ENCODE peak calls at places on chromosomes 6 and 20, in seven cellular contexts. F, H, O, R, Y, Q and K are unnamed samples.

GRCh38 chr6:1201547-1202200 is 110.2 kb upstream of the FOXQ1 start:
- DNase-seq in O (no peak), Q (no peak), F (no peak), Y (no peak), R (no peak), H (no peak), K (no peak)

GRCh38 chr6:124964084-124964763 is 2.0 kb downstream of the RNF217 start:
- DNase-seq in R (no peak), F (no peak), O (peak), H (peak), Q (peak), Y (peak), K (no peak)

GRCh38 chr6:7932625-7933024 is 22.0 kb upstream of the TXNDC5 start:
- DNase-seq in Q (no peak), H (no peak), O (no peak), Y (no peak), F (no peak), R (no peak), K (no peak)

GRCh38 chr20:57719951-57720350 is 10.1 kb upstream of the PMEPA1 start:
- DNase-seq in R (no peak), Y (no peak), H (no peak), O (no peak), F (no peak), Q (no peak), K (no peak)

GRCh38 chr6:168734523-168734922 is 293.5 kb downstream of the SMOC2 start:
- DNase-seq in H (no peak), F (no peak), Q (no peak), O (no peak), Y (no peak), R (no peak), K (no peak)

GRCh38 chr6:9647043-9647520 is 767.8 kb downstream of the TFAP2A start:
- DNase-seq in F (no peak), H (no peak), Y (no peak), O (peak), Q (no peak), R (no peak), K (no peak)

GRCh38 chr6:141580988-141581387 is 551.7 kb upstream of the GJE1 start:
- DNase-seq in F (peak), O (peak), Y (no peak), R (no peak), Q (no peak), H (peak), K (no peak)

GRCh38 chr20:51413753-51414323 is 128.7 kb downstream of the NFATC2 start:
- DNase-seq in Q (no peak), Y (no peak), O (no peak), R (no peak), H (no peak), F (no peak), K (no peak)

GRCh38 chr6:11392778-11393507 is 144.6 kb upstream of the TMEM170B start:
- DNase-seq in O (no peak), R (no peak), Q (peak), F (no peak), Y (peak), H (no peak), K (no peak)

DNA sequence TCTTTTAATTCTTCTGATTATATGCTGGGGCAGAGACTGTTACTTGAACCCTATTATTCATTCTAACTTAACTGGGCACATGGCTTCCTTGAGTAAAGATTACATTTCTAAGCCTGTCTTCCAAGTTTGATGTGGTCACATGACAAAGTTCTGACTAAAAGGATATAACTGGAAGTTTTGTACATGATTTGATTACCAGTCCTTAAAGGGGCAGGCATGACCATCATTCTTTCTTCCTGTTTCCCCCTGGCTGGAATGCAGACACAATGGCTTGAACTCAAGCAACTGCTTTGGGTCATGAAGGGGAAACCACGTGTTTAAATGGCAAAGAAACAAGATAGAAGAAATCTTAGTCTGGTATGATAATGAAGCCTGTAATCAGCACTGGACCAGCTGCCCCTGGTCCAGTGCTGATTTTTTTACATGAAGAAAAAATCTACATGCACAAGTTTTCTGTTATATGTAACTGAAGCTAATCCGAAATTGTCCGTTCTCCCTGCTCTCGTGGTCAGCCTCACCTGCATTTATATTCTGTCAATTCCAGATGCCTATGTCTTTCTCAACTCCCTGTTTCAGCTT is 15.6 kb upstream of the SHLD1 start:
- DNase-seq in Y (no peak), O (no peak), F (peak), R (no peak), Q (peak), H (peak), K (no peak)
- H2AFZ ChIP-seq in Y (no peak), O (no peak), F (no peak), R (no peak), Q (no peak), H (no peak), K (no peak)

GRCh38 chr6:26743941-26744699 is 84.6 kb upstream of the ZNF322 start:
- DNase-seq in F (no peak), Q (no peak), O (no peak), H (no peak), R (peak), Y (peak), K (no peak)
- TF ChIP-seq EZH2 in F (no peak), Q (no peak), O (no peak), H (no peak), R (peak), Y (no peak), K (no peak)

GRCh38 chr20:53157443-53158408 is 185.6 kb downstream of the TSHZ2 start:
- DNase-seq in F (peak), Y (peak), O (no peak), R (peak), H (peak), Q (peak), K (peak)
- H2AFZ ChIP-seq in F (no peak), Y (peak), O (no peak), R (no peak), H (no peak), Q (no peak), K (no peak)

GRCh38 chr6:41637179-41638001 is 878 bp upstream of the MDFI start:
- DNase-seq in Q (peak), O (no peak), R (peak), H (no peak), F (peak), Y (no peak), K (no peak)
- TF ChIP-seq EZH2 in Q (peak), O (peak), R (peak), H (peak), F (no peak), Y (no peak), K (no peak)

GRCh38 chr20:33739493-33739892 is 7.7 kb downstream of the ZNF341 start:
- DNase-seq in Q (no peak), F (no peak), Y (no peak), R (no peak), O (no peak), H (no peak), K (no peak)

GRCh38 chr20:33740189-33740588 is 8.4 kb downstream of the ZNF341 start:
- DNase-seq in Q (no peak), H (no peak), Y (no peak), R (no peak), F (no peak), O (no peak), K (no peak)

GRCh38 chr20:33744181-33744580 is 12.4 kb downstream of the ZNF341 start:
- DNase-seq in H (no peak), Y (no peak), R (no peak), O (no peak), F (no peak), Q (no peak), K (no peak)

GRCh38 chr20:33746325-33746998 is 14.7 kb downstream of the ZNF341 start:
- DNase-seq in Q (no peak), H (no peak), O (no peak), Y (no peak), F (no peak), R (no peak), K (no peak)

DNA sequence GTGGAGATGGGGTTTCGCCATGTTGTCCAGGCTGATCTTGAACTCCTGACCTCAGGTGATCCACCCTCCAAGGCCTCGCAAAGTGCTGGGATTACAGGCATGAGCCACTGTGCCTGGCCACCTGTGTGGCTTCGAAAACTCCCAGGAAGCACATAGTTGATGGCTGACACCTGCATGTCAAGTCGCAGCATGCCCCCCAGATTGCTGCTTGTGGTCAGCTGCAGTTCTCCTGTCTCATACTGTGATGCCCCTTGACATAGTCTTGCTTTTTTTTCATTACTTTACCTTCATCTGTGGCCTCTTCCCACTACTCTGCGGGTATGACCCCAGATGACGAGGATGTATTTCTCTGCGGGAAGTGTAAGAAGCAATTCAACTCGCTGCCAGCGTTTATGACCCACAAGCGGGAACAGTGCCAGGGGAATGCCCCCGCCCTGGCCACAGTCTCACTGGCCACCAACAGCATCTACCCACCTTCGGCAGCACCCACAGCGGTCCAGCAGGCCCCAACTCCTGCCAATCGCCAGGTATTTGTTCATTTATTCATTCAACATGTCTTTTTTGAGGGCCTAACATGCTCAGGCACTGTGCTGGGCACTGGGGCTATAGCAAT is 13.1 kb downstream of the ZNF341 start:
- DNase-seq in H (no peak), O (no peak), Q (no peak), F (peak), Y (no peak), R (no peak), K (no peak)
- H2AFZ ChIP-seq in H (no peak), O (no peak), Q (no peak), F (no peak), Y (no peak), R (no peak), K (no peak)

GRCh38 chr20:1185781-1186334 is 1.1 kb upstream of the TMEM74B start:
- DNase-seq in R (peak), F (peak), H (peak), Y (peak), O (peak), Q (peak), K (peak)

GRCh38 chr20:1186367-1186991 is 1.7 kb upstream of the TMEM74B start:
- DNase-seq in O (no peak), F (no peak), H (no peak), Y (no peak), R (no peak), Q (no peak), K (no peak)

GRCh38 chr20:1184260-1184637 is 532 bp downstream of the TMEM74B start:
- DNase-seq in Y (no peak), O (no peak), R (no peak), H (no peak), Q (no peak), F (no peak), K (no peak)

GRCh38 chr20:1184638-1185315 is at the start of gene TMEM74B:
- DNase-seq in Q (no peak), O (no peak), F (no peak), Y (no peak), R (peak), H (no peak), K (no peak)

GRCh38 chr20:1185316-1185741 is 548 bp upstream of the TMEM74B start:
- DNase-seq in F (no peak), Y (peak), O (no peak), R (peak), Q (no peak), H (no peak), K (no peak)
- TF ChIP-seq EZH2 in F (no peak), Y (no peak), O (peak), R (no peak), Q (no peak), H (no peak), K (no peak)

GRCh38 chr6:145863988-145864616 is 49.5 kb upstream of the FBXO30 start:
- DNase-seq in R (no peak), F (no peak), Y (no peak), Q (no peak), O (no peak), H (no peak), K (no peak)

GRCh38 chr6:145865175-145865574 is 50.6 kb upstream of the FBXO30 start:
- DNase-seq in Y (no peak), O (no peak), H (peak), R (no peak), F (no peak), Q (peak), K (peak)

GRCh38 chr6:145860562-145860961 is 46.0 kb upstream of the FBXO30 start:
- DNase-seq in R (no peak), Q (no peak), Y (no peak), H (no peak), O (no peak), F (no peak), K (no peak)

GRCh38 chr6:145865595-145865994 is 51.0 kb upstream of the FBXO30 start:
- DNase-seq in Q (no peak), F (no peak), H (no peak), O (no peak), Y (no peak), R (no peak), K (no peak)

DNA sequence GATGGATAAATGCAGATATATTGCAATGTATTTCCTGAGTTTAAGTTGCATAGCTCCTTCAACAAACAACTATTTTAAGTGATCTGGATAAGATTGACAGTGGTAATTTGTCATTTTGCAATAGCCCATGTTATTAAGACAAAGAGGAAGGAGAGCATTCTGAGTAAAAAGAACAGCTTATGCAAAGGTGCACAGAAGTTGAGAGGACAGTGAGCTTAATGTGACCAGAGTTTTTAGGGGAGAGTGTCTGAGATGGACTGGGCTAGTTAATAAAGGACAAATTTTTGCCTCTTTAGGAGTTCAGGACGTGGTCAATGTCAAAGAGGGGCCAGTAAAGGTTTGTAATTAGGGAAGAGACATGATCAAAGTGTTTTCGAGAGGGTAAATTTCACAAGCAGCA is 48.8 kb upstream of the FBXO30 start:
- DNase-seq in Y (no peak), F (no peak), H (no peak), O (no peak), R (no peak), Q (no peak), K (no peak)
- H2AFZ ChIP-seq in Y (no peak), F (no peak), H (no peak), O (no peak), R (no peak), Q (no peak), K (no peak)